ENCODE peak calls at places on chromosomes 7 and 10, in five cellular contexts. L, T, G, P and Z are unnamed samples.

GRCh38 chr7:27140108-27140842 is 3.2 kb downstream of the HOXA5 start:
- DNase-seq in T (no peak), L (no peak), G (no peak), P (no peak), Z (no peak)

GRCh38 chr10:102773986-102774385 is 30.2 kb downstream of the WBP1L start:
- DNase-seq in L (no peak), G (no peak), T (no peak), P (no peak), Z (no peak)

GRCh38 chr7:94003446-94004023 is 620 bp downstream of the BET1 start:
- DNase-seq in P (no peak), L (no peak), G (no peak), T (no peak), Z (no peak)

GRCh38 chr7:18566829-18567228 is 71.3 kb downstream of the HDAC9 start:
- DNase-seq in T (no peak), L (no peak), G (no peak), P (no peak), Z (no peak)

GRCh38 chr10:36636285-36636839 is 489.0 kb upstream of the ANKRD30A start:
- DNase-seq in L (no peak), T (no peak), P (no peak), G (no peak), Z (no peak)

GRCh38 chr7:70952311-70952710 is 179.6 kb upstream of the GALNT17 start:
- DNase-seq in T (no peak), G (no peak), L (no peak), P (no peak), Z (no peak)

GRCh38 chr10:131646551-131647525 is 254.0 kb upstream of the PPP2R2D start:
- DNase-seq in T (no peak), L (peak), P (no peak), G (no peak), Z (no peak)

GRCh38 chr10:63608511-63608910 is 87.3 kb downstream of the REEP3 start:
- DNase-seq in G (no peak), T (no peak), L (no peak), P (no peak), Z (no peak)

GRCh38 chr7:78224923-78225322 is 426.4 kb downstream of the PHTF2 start:
- DNase-seq in P (no peak), L (no peak), G (no peak), T (no peak), Z (no peak)

GRCh38 chr10:4431114-4431862 is 394.7 kb upstream of the AKR1E2 start:
- DNase-seq in L (no peak), T (no peak), G (peak), P (no peak), Z (no peak)

GRCh38 chr10:110268931-110269640 is 35.6 kb downstream of the SMNDC1 start:
- DNase-seq in L (no peak), P (no peak), T (no peak), G (no peak), Z (no peak)

GRCh38 chr10:32938554-32939061 is 19.4 kb downstream of the ITGB1 start:
- DNase-seq in G (no peak), L (no peak), P (no peak), T (no peak), Z (no peak)

GRCh38 chr10:47344996-47345870 is 2.9 kb upstream of the RBP3 start:
- DNase-seq in L (no peak), G (no peak), P (no peak), T (no peak), Z (no peak)

GRCh38 chr10:132294561-132295320 is 13.0 kb downstream of the STK32C start:
- DNase-seq in G (no peak), T (no peak), P (peak), L (peak), Z (peak)

GRCh38 chr7:125059861-125060456 is 130.3 kb upstream of the POT1 start:
- DNase-seq in T (no peak), P (no peak), G (no peak), L (no peak), Z (no peak)

GRCh38 chr7:128812514-128813168 is 17.6 kb upstream of the FLNC start:
- DNase-seq in L (peak), G (no peak), T (no peak), P (no peak), Z (no peak)